ENCODE peak calls at places on chromosomes 3 and 15, in seven cellular contexts. One of them, this sample, is unnamed.

GRCh38 chr3:140288575-140288974 is 353.6 kb downstream of the CLSTN2 start:
- DNase-seq in SHP77: no peak
- DNase-seq in activated gamma-delta T cell treated with Interleukin-2 at 50 U/mL for 16 hours: no peak
- DNase-seq in T-helper 2 cell: no peak
- DNase-seq in left lung: no peak
- DNase-seq in stimulated activated CD8-positive, alpha-beta memory T cell treated with anti-CD3 and anti-CD28 coated beads, Interleukin-2, amount 100 ng/mL, for 1 hour: no peak
- DNase-seq in stimulated activated CD4-positive, alpha-beta T cell treated with anti-CD3 and anti-CD28 coated beads, Interleukin-15, amount 100 ng/mL, for 24 hours: no peak
- DNase-seq in this sample: no peak

GRCh38 chr3:27568393-27568792 is 84.2 kb upstream of the SLC4A7 start:
- DNase-seq in SHP77: no peak
- DNase-seq in activated gamma-delta T cell treated with Interleukin-2 at 50 U/mL for 16 hours: no peak
- DNase-seq in T-helper 2 cell: no peak
- DNase-seq in left lung: peak
- DNase-seq in stimulated activated CD8-positive, alpha-beta memory T cell treated with anti-CD3 and anti-CD28 coated beads, Interleukin-2, amount 100 ng/mL, for 1 hour: no peak
- DNase-seq in stimulated activated CD4-positive, alpha-beta T cell treated with anti-CD3 and anti-CD28 coated beads, Interleukin-15, amount 100 ng/mL, for 24 hours: no peak
- DNase-seq in this sample: no peak

GRCh38 chr3:194955979-194956696 is 270.5 kb downstream of the FAM43A start:
- DNase-seq in SHP77: no peak
- DNase-seq in activated gamma-delta T cell treated with Interleukin-2 at 50 U/mL for 16 hours: no peak
- DNase-seq in T-helper 2 cell: no peak
- DNase-seq in left lung: no peak
- DNase-seq in stimulated activated CD8-positive, alpha-beta memory T cell treated with anti-CD3 and anti-CD28 coated beads, Interleukin-2, amount 100 ng/mL, for 1 hour: no peak
- DNase-seq in stimulated activated CD4-positive, alpha-beta T cell treated with anti-CD3 and anti-CD28 coated beads, Interleukin-15, amount 100 ng/mL, for 24 hours: no peak
- DNase-seq in this sample: no peak

GRCh38 chr3:17183951-17184550 is 299.3 kb downstream of the PLCL2 start:
- DNase-seq in SHP77: no peak
- DNase-seq in activated gamma-delta T cell treated with Interleukin-2 at 50 U/mL for 16 hours: no peak
- DNase-seq in T-helper 2 cell: no peak
- DNase-seq in left lung: no peak
- DNase-seq in stimulated activated CD8-positive, alpha-beta memory T cell treated with anti-CD3 and anti-CD28 coated beads, Interleukin-2, amount 100 ng/mL, for 1 hour: no peak
- DNase-seq in stimulated activated CD4-positive, alpha-beta T cell treated with anti-CD3 and anti-CD28 coated beads, Interleukin-15, amount 100 ng/mL, for 24 hours: no peak
- DNase-seq in this sample: no peak

GRCh38 chr15:74417230-74417629 is 16.5 kb downstream of the SEMA7A start:
- DNase-seq in SHP77: no peak
- DNase-seq in activated gamma-delta T cell treated with Interleukin-2 at 50 U/mL for 16 hours: no peak
- DNase-seq in T-helper 2 cell: no peak
- DNase-seq in left lung: no peak
- DNase-seq in stimulated activated CD8-positive, alpha-beta memory T cell treated with anti-CD3 and anti-CD28 coated beads, Interleukin-2, amount 100 ng/mL, for 1 hour: no peak
- DNase-seq in stimulated activated CD4-positive, alpha-beta T cell treated with anti-CD3 and anti-CD28 coated beads, Interleukin-15, amount 100 ng/mL, for 24 hours: no peak
- DNase-seq in this sample: no peak

GRCh38 chr3:194087995-194088841 is 47.7 kb upstream of the HES1 start:
- DNase-seq in SHP77: no peak
- DNase-seq in activated gamma-delta T cell treated with Interleukin-2 at 50 U/mL for 16 hours: no peak
- DNase-seq in T-helper 2 cell: no peak
- DNase-seq in left lung: no peak
- DNase-seq in stimulated activated CD8-positive, alpha-beta memory T cell treated with anti-CD3 and anti-CD28 coated beads, Interleukin-2, amount 100 ng/mL, for 1 hour: no peak
- DNase-seq in stimulated activated CD4-positive, alpha-beta T cell treated with anti-CD3 and anti-CD28 coated beads, Interleukin-15, amount 100 ng/mL, for 24 hours: no peak
- DNase-seq in this sample: no peak

GRCh38 chr3:142027713-142028112 is 121.6 kb downstream of the TFDP2 start:
- DNase-seq in SHP77: peak
- DNase-seq in activated gamma-delta T cell treated with Interleukin-2 at 50 U/mL for 16 hours: no peak
- DNase-seq in T-helper 2 cell: no peak
- DNase-seq in left lung: no peak
- DNase-seq in stimulated activated CD8-positive, alpha-beta memory T cell treated with anti-CD3 and anti-CD28 coated beads, Interleukin-2, amount 100 ng/mL, for 1 hour: no peak
- DNase-seq in stimulated activated CD4-positive, alpha-beta T cell treated with anti-CD3 and anti-CD28 coated beads, Interleukin-15, amount 100 ng/mL, for 24 hours: peak
- DNase-seq in this sample: no peak

GRCh38 chr3:69161587-69162196 is 39.3 kb upstream of the LMOD3 start:
- DNase-seq in SHP77: peak
- DNase-seq in activated gamma-delta T cell treated with Interleukin-2 at 50 U/mL for 16 hours: peak
- DNase-seq in T-helper 2 cell: no peak
- DNase-seq in left lung: no peak
- DNase-seq in stimulated activated CD8-positive, alpha-beta memory T cell treated with anti-CD3 and anti-CD28 coated beads, Interleukin-2, amount 100 ng/mL, for 1 hour: peak
- DNase-seq in stimulated activated CD4-positive, alpha-beta T cell treated with anti-CD3 and anti-CD28 coated beads, Interleukin-15, amount 100 ng/mL, for 24 hours: peak
- DNase-seq in this sample: no peak

GRCh38 chr3:62335196-62335595 is 38.2 kb downstream of the FEZF2 start:
- DNase-seq in SHP77: no peak
- DNase-seq in activated gamma-delta T cell treated with Interleukin-2 at 50 U/mL for 16 hours: no peak
- DNase-seq in T-helper 2 cell: no peak
- DNase-seq in left lung: no peak
- DNase-seq in stimulated activated CD8-positive, alpha-beta memory T cell treated with anti-CD3 and anti-CD28 coated beads, Interleukin-2, amount 100 ng/mL, for 1 hour: no peak
- DNase-seq in stimulated activated CD4-positive, alpha-beta T cell treated with anti-CD3 and anti-CD28 coated beads, Interleukin-15, amount 100 ng/mL, for 24 hours: no peak
- DNase-seq in this sample: no peak

GRCh38 chr3:125003369-125003853 is 52.4 kb downstream of the HEG1 start:
- DNase-seq in SHP77: no peak
- DNase-seq in activated gamma-delta T cell treated with Interleukin-2 at 50 U/mL for 16 hours: no peak
- DNase-seq in T-helper 2 cell: no peak
- DNase-seq in left lung: no peak
- DNase-seq in stimulated activated CD8-positive, alpha-beta memory T cell treated with anti-CD3 and anti-CD28 coated beads, Interleukin-2, amount 100 ng/mL, for 1 hour: no peak
- DNase-seq in stimulated activated CD4-positive, alpha-beta T cell treated with anti-CD3 and anti-CD28 coated beads, Interleukin-15, amount 100 ng/mL, for 24 hours: no peak
- DNase-seq in this sample: no peak

GRCh38 chr3:9778102-9778501 is 8.4 kb upstream of the CAMK1 start:
- DNase-seq in SHP77: no peak
- DNase-seq in activated gamma-delta T cell treated with Interleukin-2 at 50 U/mL for 16 hours: no peak
- DNase-seq in T-helper 2 cell: no peak
- DNase-seq in left lung: no peak
- DNase-seq in stimulated activated CD8-positive, alpha-beta memory T cell treated with anti-CD3 and anti-CD28 coated beads, Interleukin-2, amount 100 ng/mL, for 1 hour: no peak
- DNase-seq in stimulated activated CD4-positive, alpha-beta T cell treated with anti-CD3 and anti-CD28 coated beads, Interleukin-15, amount 100 ng/mL, for 24 hours: peak
- DNase-seq in this sample: no peak

GRCh38 chr3:42515976-42516375 is 13.5 kb downstream of the VIPR1 start:
- DNase-seq in SHP77: no peak
- DNase-seq in activated gamma-delta T cell treated with Interleukin-2 at 50 U/mL for 16 hours: no peak
- DNase-seq in T-helper 2 cell: no peak
- DNase-seq in left lung: no peak
- DNase-seq in stimulated activated CD8-positive, alpha-beta memory T cell treated with anti-CD3 and anti-CD28 coated beads, Interleukin-2, amount 100 ng/mL, for 1 hour: no peak
- DNase-seq in stimulated activated CD4-positive, alpha-beta T cell treated with anti-CD3 and anti-CD28 coated beads, Interleukin-15, amount 100 ng/mL, for 24 hours: no peak
- DNase-seq in this sample: no peak

This sample was measured in activated T-helper 1 cell treated with Interleukin-2 at 50 U/mL for 16 hours.